ENCODE peak calls at places on chromosomes 6 and 20, in eight cellular contexts. Y is hepatocyte, P is fibroblast of the aortic adventitia, W is body of pancreas, G is heart right ventricle, N is adrenal gland, A is GM12865, B is transverse colon. L is an unnamed sample.

GRCh38 chr6:1190361-1190760 is 121.5 kb upstream of the FOXQ1 start:
- DNase-seq in Y (peak; percentile 79), P (peak; percentile 79), W (no peak), G (no peak), N (no peak), A (no peak), B (no peak), L (peak; percentile 98)

GRCh38 chr20:60062431-60063336 is 104.5 kb downstream of the CDH26 start:
- DNase-seq in Y (peak; percentile 31), P (peak; percentile 80), W (no peak), G (no peak), N (peak; percentile 64), A (no peak), B (no peak), L (peak; percentile 78)

GRCh38 chr6:3696525-3696924 is 55.0 kb downstream of the PXDC1 start:
- DNase-seq in Y (no peak), P (peak; percentile 51), W (no peak), G (no peak), N (no peak), A (no peak), B (no peak), L (no peak)

GRCh38 chr20:41366546-41367392 is at the start of gene EMILIN3:
- DNase-seq in Y (peak; percentile 62), P (no peak), W (no peak), G (no peak), N (no peak), A (no peak), B (no peak), L (no peak)

GRCh38 chr20:10658876-10659632 is 14.7 kb downstream of the JAG1 start:
- DNase-seq in Y (no peak), P (no peak), W (no peak), G (no peak), N (peak; percentile 10), A (no peak), B (no peak), L (no peak)

GRCh38 chr6:127302728-127303675 is 36.3 kb downstream of the RNF146 start:
- DNase-seq in Y (peak; percentile 46), P (peak; percentile 72), W (peak; percentile 22), G (peak; percentile 14), N (peak; percentile 69), A (peak; percentile 51), B (peak; percentile 47), L (peak; percentile 29)

GRCh38 chr6:33276864-33277662 is at the start of gene B3GALT4:
- DNase-seq in Y (peak; percentile 88), P (peak; percentile 54), W (peak; percentile 57), G (peak; percentile 79), N (peak; percentile 84), A (peak; percentile 92), B (peak; percentile 93), L (peak; percentile 94)

GRCh38 chr6:43788305-43788704 is 18.3 kb downstream of the VEGFA start:
- DNase-seq in Y (no peak), P (no peak), W (no peak), G (no peak), N (no peak), A (no peak), B (no peak), L (peak; percentile 33)

GRCh38 chr6:155771822-155772221 is 316.2 kb upstream of the NOX3 start:
- DNase-seq in Y (no peak), P (no peak), W (no peak), G (no peak), N (no peak), A (peak; percentile 22), B (no peak), L (no peak)
- TF ChIP-seq CTCF in Y (no peak), P (no peak), W (no peak), G (no peak), N (no peak), A (no peak), B (no peak), L (no peak)

GRCh38 chr6:109453156-109453555 is 2.4 kb downstream of the MICAL1 start:
- DNase-seq in Y (no peak), P (no peak), W (no peak), G (no peak), N (peak; percentile 46), A (no peak), B (no peak), L (no peak)

GRCh38 chr6:109452181-109452580 is 3.4 kb downstream of the MICAL1 start:
- DNase-seq in Y (no peak), P (no peak), W (no peak), G (no peak), N (peak; percentile 43), A (no peak), B (no peak), L (no peak)

GRCh38 chr6:109454483-109455160 is 950 bp downstream of the MICAL1 start:
- DNase-seq in Y (peak; percentile 45), P (peak; percentile 35), W (peak; percentile 38), G (peak; percentile 50), N (peak; percentile 72), A (peak; percentile 86), B (peak; percentile 76), L (no peak)

GRCh38 chr6:109455161-109455501 is 441 bp downstream of the MICAL1 start:
- DNase-seq in Y (peak; percentile 38), P (no peak), W (no peak), G (no peak), N (peak; percentile 51), A (peak; percentile 70), B (peak; percentile 63), L (no peak)

GRCh38 chr6:109453594-109454482 is 1.7 kb downstream of the MICAL1 start:
- DNase-seq in Y (no peak), P (no peak), W (no peak), G (peak; percentile 44), N (peak; percentile 44), A (no peak), B (no peak), L (peak; percentile 68)
- H3K4me3 ChIP-seq in Y (no peak overlapping the region), P (peak overlapping the region; percentile 88), W (no peak overlapping the region), G (peak overlapping the region; percentile 87), N (no peak overlapping the region), A (peak overlapping the region; percentile 86), B (no peak overlapping the region), L (peak overlapping the region; percentile 93)

GRCh38 chr6:99129835-99130234 is 182.1 kb upstream of the FBXL4 start:
- DNase-seq in Y (no peak), P (no peak), W (no peak), G (no peak), N (no peak), A (no peak), B (no peak), L (no peak)

GRCh38 chr6:99132026-99132425 is 184.3 kb upstream of the FBXL4 start:
- DNase-seq in Y (no peak), P (no peak), W (no peak), G (no peak), N (no peak), A (no peak), B (no peak), L (no peak)

GRCh38 chr6:99130897-99131873 is 183.4 kb upstream of the FBXL4 start:
- DNase-seq in Y (no peak), P (no peak), W (no peak), G (no peak), N (no peak), A (no peak), B (no peak), L (no peak)
- TF ChIP-seq CTCF in Y (peak; percentile 5), P (no peak), W (no peak), G (no peak), N (no peak), A (no peak), B (no peak), L (no peak)

DNA sequence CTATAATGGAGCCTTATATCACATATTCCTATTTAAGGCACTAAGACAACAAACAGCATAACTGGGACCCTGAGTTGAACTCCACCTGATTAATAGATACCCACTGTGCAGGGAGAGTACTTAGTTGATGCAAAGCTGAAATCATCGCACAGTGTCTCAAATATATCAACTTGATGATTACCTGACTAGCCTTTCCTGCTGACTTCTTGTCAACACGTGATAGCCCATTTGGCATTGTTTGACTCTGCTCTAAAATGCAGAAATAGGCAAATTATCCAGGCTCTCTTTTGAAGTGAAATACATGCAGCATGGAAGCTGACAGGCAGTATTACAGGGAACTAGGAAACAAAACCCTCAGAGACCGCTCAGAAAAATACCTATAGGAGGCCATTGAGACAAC is 154.6 kb upstream of the HDAC2 start:
- DNase-seq in Y (no peak), P (no peak), W (no peak), G (no peak), N (no peak), A (no peak), B (no peak), L (no peak)
- H3K4me3 ChIP-seq in Y (no peak overlapping the region), P (no peak overlapping the region), W (no peak overlapping the region), G (no peak overlapping the region), N (no peak overlapping the region), A (no peak overlapping the region), B (no peak overlapping the region), L (no peak overlapping the region)

GRCh38 chr6:144284474-144284752 is 722 bp upstream of the UTRN start:
- DNase-seq in Y (no peak), P (no peak), W (no peak), G (no peak), N (no peak), A (no peak), B (no peak), L (no peak)

GRCh38 chr6:144285548-144285797 is 338 bp downstream of the UTRN start:
- DNase-seq in Y (no peak), P (no peak), W (no peak), G (no peak), N (no peak), A (no peak), B (no peak), L (no peak)

GRCh38 chr6:144285798-144286502 is 815 bp downstream of the UTRN start:
- DNase-seq in Y (peak; percentile 66), P (peak; percentile 54), W (peak; percentile 79), G (peak; percentile 74), N (peak; percentile 86), A (peak; percentile 29), B (peak; percentile 78), L (peak; percentile 63)

GRCh38 chr6:144284753-144285547 is at the start of gene UTRN:
- DNase-seq in Y (peak; percentile 88), P (peak; percentile 84), W (peak; percentile 78), G (peak; percentile 84), N (peak; percentile 83), A (peak; percentile 71), B (peak; percentile 80), L (peak; percentile 83)

DNA sequence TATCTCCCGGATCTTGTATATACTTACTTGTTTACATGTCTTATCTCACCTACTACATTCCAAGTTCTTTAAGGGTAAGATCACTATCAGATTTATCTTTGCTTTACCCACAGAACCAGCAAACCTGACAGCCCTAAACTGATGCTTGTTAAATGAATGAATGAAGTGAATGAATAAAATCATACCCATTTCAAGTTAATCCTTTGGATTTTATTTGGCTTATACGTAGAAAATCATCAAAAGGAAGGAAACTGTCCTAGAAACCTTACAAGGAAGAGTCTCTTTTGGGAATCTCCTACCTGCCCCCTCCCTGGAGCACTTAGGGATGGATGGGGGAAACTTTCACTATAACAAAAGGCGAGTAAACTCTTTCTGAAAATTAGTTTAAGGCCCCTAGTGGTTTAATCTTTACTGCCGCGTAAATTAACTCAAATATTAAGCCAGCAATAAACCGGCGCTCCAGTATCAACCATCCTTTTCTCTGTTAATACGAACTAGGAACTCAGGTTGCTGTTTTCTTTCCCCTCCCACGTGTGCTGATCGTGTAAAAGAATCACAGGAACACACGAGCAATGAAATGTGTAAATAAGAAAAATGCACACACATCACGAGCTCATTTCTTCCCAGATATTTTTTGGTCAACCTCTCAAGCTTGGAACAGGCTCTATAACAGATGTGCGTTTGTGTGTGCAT is 1.2 kb upstream of the UTRN start:
- DNase-seq in Y (no peak), P (peak; percentile 63), W (no peak), G (no peak), N (no peak), A (no peak), B (no peak), L (peak; percentile 51)
- TF ChIP-seq CTCF in Y (peak; percentile 7), P (peak; percentile 48), W (no peak), G (no peak), N (no peak), A (no peak), B (no peak), L (no peak)

L was measured in foreskin fibroblast.